ENCODE peak calls at places on chromosomes 4 and X, in six cellular contexts. Z is IMR-90, W is neuronal stem cell, N is mesenchymal stem cell, I is H1, J is mesendoderm. P is an unnamed sample.

GRCh38 chr4:37648084-37648817 is 37.9 kb downstream of the RELL1 start:
- DNase-seq in I (peak; percentile 31), N (peak; percentile 97), W (no peak), Z (peak; percentile 96), J (peak; percentile 93), P (peak; percentile 63)

GRCh38 chr4:16505726-16506125 is 279.5 kb upstream of the TAPT1 start:
- DNase-seq in Z (peak; percentile 23), W (peak; percentile 38), N (peak; percentile 3), J (peak; percentile 72), I (peak; percentile 27), P (peak; percentile 19)

GRCh38 chr4:22473268-22473667 is 42.6 kb downstream of the ADGRA3 start:
- DNase-seq in W (no peak), J (peak; percentile 55), N (peak; percentile 47), Z (peak; percentile 75), I (no peak), P (peak; percentile 41)

GRCh38 chrX:74613350-74614192 is 853 bp downstream of the RLIM start:
- DNase-seq in W (no peak), Z (peak; percentile 29), I (no peak), J (peak; percentile 52), N (peak; percentile 33), P (peak; percentile 49)

GRCh38 chr4:169253087-169253675 is 17.6 kb downstream of the SH3RF1 start:
- DNase-seq in I (no peak), W (no peak), J (no peak), Z (no peak), N (no peak), P (peak; percentile 37)

GRCh38 chr4:188704288-188704687 is 565.0 kb downstream of the TRIML1 start:
- DNase-seq in J (no peak), I (no peak), Z (no peak), N (no peak), W (no peak), P (no peak)

GRCh38 chr4:70895405-70895804 is 6.8 kb upstream of the MOB1B start:
- DNase-seq in N (peak; percentile 54), I (no peak), J (no peak), Z (no peak), W (no peak), P (no peak)

GRCh38 chr4:52780627-52781354 is 29.6 kb upstream of the ERVMER34-1 start:
- DNase-seq in W (no peak), J (peak; percentile 19), Z (no peak), N (no peak), I (no peak), P (no peak)

GRCh38 chr4:88457307-88458090 is 580 bp downstream of the HERC5 start:
- DNase-seq in I (no peak), J (peak; percentile 57), N (peak; percentile 50), W (peak; percentile 40), Z (no peak), P (peak; percentile 81)

GRCh38 chr4:110216079-110216478 is 17.7 kb upstream of the ELOVL6 start:
- DNase-seq in N (no peak), Z (peak; percentile 39), J (no peak), W (no peak), I (no peak), P (no peak)

GRCh38 chr4:126137782-126138170 is 823.0 kb downstream of the FAT4 start:
- DNase-seq in N (no peak), J (no peak), W (no peak), I (no peak), Z (no peak), P (no peak)

GRCh38 chrX:39855748-39856129 is 242.0 kb downstream of the BCOR start:
- DNase-seq in I (no peak), Z (peak; percentile 43), N (peak; percentile 53), W (no peak), J (peak; percentile 65), P (no peak)

GRCh38 chr4:16461362-16461761 is 235.1 kb upstream of the TAPT1 start:
- DNase-seq in I (no peak), Z (no peak), N (peak; percentile 4), J (no peak), W (no peak), P (no peak)

GRCh38 chr4:103137446-103137827 is 37.8 kb upstream of the BDH2 start:
- DNase-seq in N (no peak), W (no peak), Z (peak; percentile 32), J (no peak), I (no peak), P (peak; percentile 67)

GRCh38 chr4:118034061-118034785 is at the start of gene NDST3:
- DNase-seq in I (no peak), N (peak; percentile 85), J (peak; percentile 92), W (peak; percentile 62), Z (peak; percentile 31), P (peak; percentile 57)

GRCh38 chrX:15475486-15475885 is 17.6 kb downstream of the PIR start:
- DNase-seq in I (no peak), Z (no peak), W (no peak), N (no peak), J (no peak), P (no peak)

GRCh38 chrX:24619647-24620046 is 27.5 kb downstream of the PCYT1B start:
- DNase-seq in Z (peak; percentile 38), W (no peak), J (no peak), I (no peak), N (peak; percentile 55), P (no peak)

GRCh38 chr4:8857682-8858187 is 13.9 kb downstream of the HMX1 start:
- DNase-seq in W (no peak), Z (no peak), N (no peak), J (peak; percentile 52), I (no peak), P (no peak)
- H3K4me3 ChIP-seq in W (no peak overlapping the region), Z (no peak overlapping the region), N (no peak overlapping the region), J (no peak overlapping the region), I (peak overlapping the region; percentile 26), P (no peak overlapping the region)

GRCh38 chr4:40890199-40890598 is 140.4 kb downstream of the NSUN7 start:
- DNase-seq in N (no peak), I (no peak), W (no peak), J (no peak), Z (no peak), P (no peak)

GRCh38 chr4:40890764-40891163 is 141.0 kb downstream of the NSUN7 start:
- DNase-seq in W (no peak), Z (no peak), N (no peak), I (no peak), J (no peak), P (no peak)

GRCh38 chr4:40886931-40887330 is 137.2 kb downstream of the NSUN7 start:
- DNase-seq in J (no peak), N (peak; percentile 41), Z (no peak), W (no peak), I (no peak), P (no peak)

GRCh38 chr4:40887690-40888089 is 137.9 kb downstream of the NSUN7 start:
- DNase-seq in I (no peak), W (no peak), N (peak; percentile 89), Z (peak; percentile 92), J (no peak), P (no peak)

GRCh38 chr4:40888916-40889315 is 139.2 kb downstream of the NSUN7 start:
- DNase-seq in N (no peak), Z (no peak), I (no peak), W (no peak), J (no peak), P (no peak)
- H2BK5ac ChIP-seq in N (no peak overlapping the region), Z (no peak overlapping the region), I (no peak overlapping the region), W (no peak overlapping the region), J (no peak overlapping the region), P (no peak overlapping the region)

DNA sequence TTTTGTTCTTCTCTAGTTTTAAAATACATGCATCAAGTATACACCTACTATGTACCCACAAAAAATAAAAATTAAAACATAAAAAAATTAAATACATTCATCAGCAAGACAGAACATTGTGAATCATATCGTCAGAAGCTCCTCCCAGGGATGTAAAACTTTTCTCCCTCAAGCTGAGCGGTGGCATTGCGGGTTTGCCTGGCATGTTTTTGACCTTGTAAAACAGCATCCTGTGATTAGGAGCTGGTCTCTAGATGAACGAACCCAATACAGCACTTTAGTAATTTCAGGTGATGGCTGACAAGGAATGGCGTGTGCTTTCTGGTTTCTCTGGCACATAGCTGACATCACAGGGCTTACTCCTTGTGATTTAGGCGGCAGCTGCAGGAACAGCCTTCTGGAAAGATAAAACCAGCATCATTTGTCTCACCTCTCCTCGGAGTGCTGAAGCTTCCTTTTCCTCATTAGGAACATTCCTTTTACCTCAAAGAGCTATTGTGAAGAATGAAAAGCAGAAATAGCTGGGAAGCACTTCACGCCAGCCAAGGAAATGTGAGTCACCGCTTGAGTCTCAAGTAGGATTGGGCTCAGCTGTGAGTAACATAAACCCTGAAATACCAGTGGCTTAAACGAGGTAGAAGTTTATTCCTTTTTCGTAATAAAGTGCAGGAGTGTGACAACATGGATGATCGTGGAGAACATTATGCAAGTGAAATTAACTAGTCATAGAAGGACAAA is 44.3 kb downstream of the NYX start:
- DNase-seq in J (peak; percentile 93), W (peak; percentile 56), N (peak; percentile 95), I (no peak), Z (peak; percentile 96), P (peak; percentile 71)
- H3K4me3 ChIP-seq in J (no peak overlapping the region), W (no peak overlapping the region), N (peak overlapping the region; percentile 49), I (no peak overlapping the region), Z (peak overlapping the region; percentile 9), P (no peak overlapping the region)

DNA sequence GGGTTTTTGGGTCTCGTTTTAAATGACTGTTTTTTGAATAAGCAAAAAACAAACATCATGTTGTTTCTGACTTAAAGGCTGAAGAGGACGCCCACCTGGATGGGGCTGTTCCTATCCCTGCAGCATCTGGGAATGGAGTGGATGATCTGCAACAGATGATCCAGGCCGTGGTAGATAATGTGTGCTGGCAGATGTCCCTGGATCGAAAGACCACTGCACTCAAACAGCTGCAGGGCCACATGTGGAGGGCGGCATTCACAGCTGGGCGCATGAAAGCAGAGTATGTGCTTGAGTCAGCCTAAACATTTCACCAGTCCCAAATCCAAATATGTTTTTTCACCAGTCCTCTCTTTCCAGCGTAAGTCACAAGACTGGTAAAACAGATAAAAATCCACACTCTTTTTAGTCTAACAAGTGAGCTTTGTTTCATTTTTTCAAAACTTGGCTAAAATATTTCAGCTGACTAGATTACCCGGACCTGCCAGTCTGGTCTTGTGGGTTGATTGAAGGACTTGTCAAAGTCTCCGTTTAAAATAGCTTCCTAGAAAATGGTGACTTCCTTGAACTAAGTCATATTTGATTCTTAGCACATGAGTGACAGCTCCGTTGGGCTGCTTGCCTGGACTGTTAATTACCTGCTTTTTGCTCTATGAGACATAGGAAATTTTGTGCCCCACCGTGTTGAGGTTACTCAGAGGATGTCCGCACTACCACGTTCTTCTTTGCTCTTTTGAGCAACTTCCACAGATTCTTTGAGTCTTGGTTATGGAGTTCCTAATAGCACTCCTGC is 20.8 kb downstream of the ENOPH1 start:
- DNase-seq in W (no peak), I (no peak), Z (no peak), N (no peak), J (no peak), P (peak; percentile 88)
- H2BK5ac ChIP-seq in W (no peak overlapping the region), I (no peak overlapping the region), Z (no peak overlapping the region), N (no peak overlapping the region), J (no peak overlapping the region), P (no peak overlapping the region)

DNA sequence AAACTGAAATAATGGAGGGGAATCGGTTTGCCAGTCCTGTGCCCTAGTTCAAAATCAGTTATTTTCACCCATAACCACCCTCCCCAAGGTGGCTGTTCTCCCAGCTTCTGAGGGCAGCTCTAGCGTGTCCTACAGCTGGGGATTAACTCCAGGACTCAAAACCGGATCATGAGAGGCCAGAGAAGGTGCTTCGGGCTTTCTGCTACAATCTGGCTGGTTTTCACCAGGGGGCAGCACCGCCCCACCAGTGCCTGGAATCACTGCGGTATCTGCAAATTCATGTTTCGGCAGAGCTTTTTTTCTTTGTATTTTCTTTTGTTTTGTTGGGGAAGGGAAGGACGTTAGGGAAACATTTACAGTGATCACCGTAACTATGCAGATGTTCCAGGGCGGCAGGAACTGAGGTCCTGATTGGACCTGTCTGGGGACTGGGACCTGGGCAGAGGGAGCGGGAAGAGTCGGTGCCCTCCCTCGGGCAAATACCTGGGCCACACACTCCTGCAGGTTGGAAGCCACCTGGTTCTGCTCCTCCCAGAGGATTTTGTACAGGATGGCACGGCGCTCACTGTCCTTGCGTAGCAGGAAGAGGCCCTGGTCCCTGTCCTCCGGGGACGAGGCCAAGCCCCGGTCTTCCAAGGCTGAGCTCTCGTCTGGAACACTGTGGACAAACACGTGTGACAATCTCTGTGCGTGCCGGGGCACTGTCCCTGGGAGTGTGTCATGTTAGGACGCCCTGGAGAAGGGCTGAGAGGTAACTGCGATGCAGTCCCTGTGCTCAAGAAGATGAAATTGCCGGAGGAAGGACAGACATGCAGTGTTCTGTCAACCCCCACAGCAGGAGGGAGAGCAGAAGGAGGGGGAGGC is 28.7 kb downstream of the PDHA1 start:
- DNase-seq in N (peak; percentile 69), W (peak; percentile 53), I (no peak), Z (peak; percentile 59), J (peak; percentile 74), P (peak; percentile 74)
- H3K4me3 ChIP-seq in N (peak overlapping the region; percentile 74), W (peak overlapping the region; percentile 36), I (peak overlapping the region; percentile 60), Z (peak overlapping the region; percentile 42), J (peak overlapping the region; percentile 19), P (peak overlapping the region; percentile 50)

P was measured in trophoblast cell.